ENCODE peak calls at places on chromosomes 4 and X, in four cellular contexts. P is PC-3, A is neural progenitor cell, Q is GM23248. G is an unnamed sample.
A peak's percentile ranks its signal among the peaks of the same experiment; 100 is the strongest.

GRCh38 chr4:25993564-25994185 is 79.7 kb downstream of the SMIM20 start:
- DNase-seq in Q (peak; percentile 41), A (peak; percentile 75), P (peak; percentile 13), G (peak; percentile 65)

GRCh38 chr4:164700471-164700870 is 53.5 kb upstream of the SMIM31 start:
- DNase-seq in Q (no peak), A (peak; percentile 64), P (peak; percentile 40), G (peak; percentile 5)

GRCh38 chrX:31268359-31268758 is 196.5 kb upstream of the FTHL17 start:
- DNase-seq in P (no peak), Q (no peak), A (peak; percentile 22), G (peak; percentile 8)

GRCh38 chrX:135411893-135412292 is 9.9 kb upstream of the SMIM10L2A start:
- DNase-seq in Q (peak; percentile 1), A (no peak), P (peak; percentile 61), G (no peak)

GRCh38 chrX:149648932-149649331 is 17.3 kb upstream of the TMEM185A start:
- DNase-seq in P (no peak), A (no peak), Q (no peak), G (no peak)

GRCh38 chr4:94068712-94069111 is 139.0 kb upstream of the SMARCAD1 start:
- DNase-seq in P (no peak), A (no peak), Q (no peak), G (no peak)

GRCh38 chr4:15420642-15421041 is 7.2 kb upstream of the C1QTNF7 start:
- DNase-seq in A (no peak), P (no peak), Q (peak; percentile 75), G (no peak)

GRCh38 chr4:29052266-29052665 is 1667.9 kb upstream of the PCDH7 start:
- DNase-seq in P (no peak), Q (no peak), A (peak; percentile 21), G (no peak)

GRCh38 chrX:44422631-44423030 is 79.2 kb upstream of the EFHC2 start:
- DNase-seq in A (no peak), P (peak; percentile 22), Q (peak; percentile 6), G (no peak)

GRCh38 chrX:50780144-50780543 is 33.9 kb downstream of the SHROOM4 start:
- DNase-seq in Q (no peak), A (no peak), P (no peak), G (no peak)

DNA sequence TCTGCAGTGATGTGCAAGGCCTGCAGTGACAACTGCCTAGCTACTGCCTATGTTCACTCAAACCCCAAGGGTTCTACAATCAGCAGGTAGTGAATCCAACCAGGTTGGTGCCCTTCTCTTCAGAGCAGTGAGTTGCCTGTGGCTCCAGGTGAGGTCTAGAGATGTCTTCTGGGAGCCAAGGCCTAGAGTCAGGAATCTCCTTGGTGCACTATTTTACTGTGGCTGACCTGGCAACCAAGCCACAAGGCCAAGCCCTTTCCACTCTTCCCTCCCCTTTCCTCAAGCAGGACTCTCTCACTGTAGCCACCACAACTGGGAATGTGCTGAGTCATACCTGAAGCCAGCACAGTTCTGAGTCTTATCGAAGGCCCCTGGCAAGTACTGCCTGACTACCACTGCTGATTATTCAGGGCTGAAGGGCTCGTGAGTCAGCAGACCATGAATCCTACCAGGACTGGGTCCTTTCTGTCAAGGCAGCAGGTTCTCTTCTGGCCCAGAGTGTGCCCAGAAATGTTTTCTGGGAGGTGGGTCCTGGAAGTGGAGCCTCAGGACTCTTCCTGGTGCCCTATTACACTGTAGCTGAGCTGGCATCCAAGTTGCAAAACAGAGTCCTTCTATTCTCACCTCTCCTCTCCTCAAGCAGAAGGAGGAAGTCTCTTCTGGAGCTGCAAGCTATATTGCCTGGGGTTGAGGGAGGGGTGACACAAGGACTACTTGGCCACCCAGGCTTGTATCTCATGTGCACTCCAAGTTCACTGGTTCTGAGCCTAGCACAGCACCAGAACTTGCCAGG is 111.6 kb downstream of the BTC start:
- DNase-seq in P (peak; percentile 92), Q (peak; percentile 94), A (no peak), G (no peak)
- H3K4me2 ChIP-seq in P (peak overlapping the region; percentile 11), Q (no peak overlapping the region), A (no peak overlapping the region), G (no peak overlapping the region)

GRCh38 chrX:154135458-154136229 is 8.4 kb upstream of the OPN1LW start:
- DNase-seq in Q (peak; percentile 26), P (peak; percentile 9), A (no peak), G (peak; percentile 25)
- TF ChIP-seq EZH2phosphoT487 in Q (no peak), P (no peak), A (no peak), G (no peak)

DNA sequence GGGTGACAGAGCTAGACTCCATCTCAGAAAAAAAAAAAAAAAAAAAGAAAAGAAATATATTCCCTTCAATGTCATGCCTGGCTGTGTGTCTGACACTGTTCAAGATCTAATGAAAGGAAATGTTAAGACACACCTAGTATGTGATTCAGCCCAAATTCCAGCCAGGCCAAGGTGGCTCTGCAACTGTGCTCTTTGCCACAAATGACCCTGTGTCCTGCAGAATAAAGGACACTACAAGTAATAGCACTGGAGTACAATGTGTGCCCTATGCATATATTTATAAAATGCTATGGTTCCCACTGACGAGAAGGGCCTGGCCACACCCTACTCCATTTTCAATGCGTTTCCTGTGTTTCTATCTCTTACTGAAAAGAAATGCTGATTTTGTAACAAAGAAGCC is 98.0 kb upstream of the SORBS2 start:
- DNase-seq in A (no peak), Q (no peak), P (no peak), G (no peak)
- H3K4me2 ChIP-seq in A (no peak overlapping the region), Q (no peak overlapping the region), P (no peak overlapping the region), G (no peak overlapping the region)

DNA sequence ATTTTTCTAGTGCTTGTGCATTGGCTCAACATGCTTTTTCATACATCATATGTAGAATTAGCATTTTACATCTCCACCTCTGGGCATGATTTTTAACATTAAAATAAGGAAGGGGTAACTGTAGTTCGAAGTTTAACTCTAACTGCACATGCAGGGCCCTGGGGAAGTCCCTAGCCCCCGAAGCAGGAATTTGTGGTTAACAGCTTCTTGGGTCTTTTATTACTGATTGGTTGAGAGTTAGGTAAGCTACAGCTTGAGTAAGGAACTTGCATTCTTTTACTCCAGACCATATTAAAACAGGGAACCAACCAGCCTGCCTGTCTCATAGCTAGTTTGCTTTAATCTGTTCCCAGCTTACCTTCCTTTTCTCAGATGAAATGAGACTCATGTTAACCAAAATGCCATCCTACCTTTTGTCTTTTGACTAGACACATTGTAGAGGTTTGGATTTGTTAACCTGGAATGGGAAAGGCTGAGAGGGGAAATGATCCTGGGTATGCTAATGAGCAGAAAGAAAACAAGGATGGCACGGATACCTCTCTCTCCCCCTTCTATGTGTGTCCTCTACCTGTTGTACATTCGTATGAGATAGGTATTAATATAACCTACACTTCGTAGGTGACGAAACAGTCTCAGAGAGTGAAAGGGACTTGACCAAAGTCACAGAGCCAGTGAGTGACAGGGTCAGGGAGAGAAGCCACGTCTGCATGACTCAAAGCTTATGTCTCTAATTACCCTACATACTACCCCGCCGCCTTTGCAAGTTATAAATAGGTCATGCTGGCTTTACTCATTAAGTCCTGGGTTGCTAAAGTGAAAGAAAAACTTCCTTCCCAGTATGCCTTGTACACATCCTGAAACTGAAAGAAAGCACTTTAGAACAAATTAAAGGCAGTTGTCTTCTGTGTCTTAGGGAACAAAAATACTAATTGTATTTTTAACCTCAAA is 119.5 kb upstream of the AFF2 start:
- DNase-seq in P (no peak), Q (peak; percentile 36), A (no peak), G (peak; percentile 65)
- TF ChIP-seq EZH2phosphoT487 in P (no peak), Q (no peak), A (no peak), G (no peak)

DNA sequence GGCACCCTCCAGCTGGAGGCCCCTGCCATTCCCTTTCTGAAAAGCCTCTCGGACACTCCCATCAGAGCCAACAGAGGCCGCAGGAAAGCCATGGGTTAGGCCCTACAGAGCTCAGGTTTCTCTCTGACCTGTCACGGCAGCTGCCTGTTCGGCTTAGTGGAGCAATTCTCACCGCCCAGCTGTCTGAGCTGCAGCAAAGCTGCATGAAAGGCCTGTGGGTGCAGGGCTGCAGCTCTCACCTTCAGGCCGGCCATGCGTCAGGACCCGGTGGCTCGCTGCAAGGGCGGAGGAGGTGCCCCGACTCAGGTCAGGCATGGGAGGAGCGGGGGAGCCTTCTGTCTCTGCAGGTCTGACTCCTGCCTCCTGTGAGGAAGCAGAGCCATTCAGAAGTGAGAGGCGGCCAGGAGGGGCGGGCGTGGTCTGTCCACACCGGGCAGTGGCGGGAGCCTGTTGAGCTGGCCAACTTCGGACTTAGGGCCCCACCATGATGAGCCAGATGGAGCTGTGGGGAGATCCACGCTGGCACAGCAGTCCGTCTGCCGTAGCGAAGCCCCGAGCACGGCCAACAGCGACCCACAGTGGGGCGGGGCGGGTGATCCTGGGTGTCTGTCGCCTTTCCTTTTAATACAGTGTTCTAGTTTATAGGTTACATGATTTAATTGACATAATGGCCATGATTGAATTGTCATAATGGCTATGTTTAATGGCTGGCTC is 23.4 kb downstream of the PDE6B start:
- DNase-seq in A (peak; percentile 79), Q (no peak), P (no peak), G (no peak)
- H3K4me2 ChIP-seq in A (peak overlapping the region; percentile 64), Q (no peak overlapping the region), P (no peak overlapping the region), G (no peak overlapping the region)

G was measured in OCI-LY7.